ENCODE peak calls at places on chromosomes 2 and 18, in five cellular contexts. One of them, this sample, is unnamed.

GRCh38 chr2:196480653-196481322 is 158.7 kb upstream of the CCDC150 start:
- DNase-seq in GM12878: no peak
- DNase-seq in K562: no peak
- DNase-seq in HepG2: no peak
- DNase-seq in SK-N-SH: no peak
- DNase-seq in this sample: no peak

GRCh38 chr2:107775171-107775570 is 51.5 kb upstream of the RGPD4 start:
- DNase-seq in GM12878: no peak
- DNase-seq in K562: no peak
- DNase-seq in HepG2: no peak
- DNase-seq in SK-N-SH: no peak
- DNase-seq in this sample: no peak

GRCh38 chr2:25023333-25023732 is 18.5 kb upstream of the EFR3B start:
- DNase-seq in GM12878: no peak
- DNase-seq in K562: no peak
- DNase-seq in HepG2: no peak
- DNase-seq in SK-N-SH: no peak
- DNase-seq in this sample: no peak

GRCh38 chr2:10688921-10689807 is 611 bp downstream of the NOL10 start:
- DNase-seq in GM12878: no peak
- DNase-seq in K562: peak
- DNase-seq in HepG2: no peak
- DNase-seq in SK-N-SH: no peak
- DNase-seq in this sample: no peak

GRCh38 chr2:136206613-136207012 is 88.7 kb upstream of the CXCR4 start:
- DNase-seq in GM12878: peak
- DNase-seq in K562: no peak
- DNase-seq in HepG2: no peak
- DNase-seq in SK-N-SH: no peak
- DNase-seq in this sample: no peak

GRCh38 chr2:183093857-183094657 is 15.5 kb downstream of the DUSP19 start:
- DNase-seq in GM12878: peak
- DNase-seq in K562: no peak
- DNase-seq in HepG2: no peak
- DNase-seq in SK-N-SH: no peak
- DNase-seq in this sample: no peak

GRCh38 chr18:54129448-54130134 is 94.9 kb downstream of the MBD2 start:
- DNase-seq in GM12878: no peak
- DNase-seq in K562: no peak
- DNase-seq in HepG2: no peak
- DNase-seq in SK-N-SH: no peak
- DNase-seq in this sample: no peak

GRCh38 chr18:44896817-44897216 is 216.1 kb downstream of the SETBP1 start:
- DNase-seq in GM12878: no peak
- DNase-seq in K562: no peak
- DNase-seq in HepG2: no peak
- DNase-seq in SK-N-SH: no peak
- DNase-seq in this sample: no peak

GRCh38 chr2:67838205-67838604 is 224.6 kb downstream of the C1D start:
- DNase-seq in GM12878: no peak
- DNase-seq in K562: no peak
- DNase-seq in HepG2: no peak
- DNase-seq in SK-N-SH: no peak
- DNase-seq in this sample: no peak

GRCh38 chr2:54013996-54014395 is 43.2 kb upstream of the PSME4 start:
- DNase-seq in GM12878: no peak
- DNase-seq in K562: no peak
- DNase-seq in HepG2: no peak
- DNase-seq in SK-N-SH: no peak
- DNase-seq in this sample: no peak

GRCh38 chr2:200944467-200945394 is 18.7 kb downstream of the ORC2 start:
- DNase-seq in GM12878: no peak
- DNase-seq in K562: peak
- DNase-seq in HepG2: peak
- DNase-seq in SK-N-SH: no peak
- DNase-seq in this sample: no peak

GRCh38 chr2:227398684-227399398 is 11.1 kb upstream of the SCYGR1 start:
- DNase-seq in GM12878: no peak
- DNase-seq in K562: no peak
- DNase-seq in HepG2: no peak
- DNase-seq in SK-N-SH: no peak
- DNase-seq in this sample: no peak

GRCh38 chr2:128612628-128613027 is 294.0 kb upstream of the HS6ST1 start:
- DNase-seq in GM12878: no peak
- DNase-seq in K562: no peak
- DNase-seq in HepG2: no peak
- DNase-seq in SK-N-SH: no peak
- DNase-seq in this sample: no peak

GRCh38 chr2:235506291-235506996 is 12.6 kb downstream of the AGAP1 start:
- DNase-seq in GM12878: no peak
- DNase-seq in K562: no peak
- DNase-seq in HepG2: no peak
- DNase-seq in SK-N-SH: no peak
- DNase-seq in this sample: no peak
- TF ChIP-seq REST in GM12878: no peak
- TF ChIP-seq REST in K562: no peak
- TF ChIP-seq REST in HepG2: no peak
- TF ChIP-seq REST in SK-N-SH: no peak
- TF ChIP-seq REST in this sample: no peak

GRCh38 chr2:180901331-180901730 is 79.1 kb upstream of the UBE2E3 start:
- DNase-seq in GM12878: no peak
- DNase-seq in K562: no peak
- DNase-seq in HepG2: no peak
- DNase-seq in SK-N-SH: no peak
- DNase-seq in this sample: no peak
- TF ChIP-seq GABPA in GM12878: no peak
- TF ChIP-seq GABPA in K562: no peak
- TF ChIP-seq GABPA in HepG2: no peak
- TF ChIP-seq GABPA in SK-N-SH: no peak
- TF ChIP-seq GABPA in this sample: no peak

DNA sequence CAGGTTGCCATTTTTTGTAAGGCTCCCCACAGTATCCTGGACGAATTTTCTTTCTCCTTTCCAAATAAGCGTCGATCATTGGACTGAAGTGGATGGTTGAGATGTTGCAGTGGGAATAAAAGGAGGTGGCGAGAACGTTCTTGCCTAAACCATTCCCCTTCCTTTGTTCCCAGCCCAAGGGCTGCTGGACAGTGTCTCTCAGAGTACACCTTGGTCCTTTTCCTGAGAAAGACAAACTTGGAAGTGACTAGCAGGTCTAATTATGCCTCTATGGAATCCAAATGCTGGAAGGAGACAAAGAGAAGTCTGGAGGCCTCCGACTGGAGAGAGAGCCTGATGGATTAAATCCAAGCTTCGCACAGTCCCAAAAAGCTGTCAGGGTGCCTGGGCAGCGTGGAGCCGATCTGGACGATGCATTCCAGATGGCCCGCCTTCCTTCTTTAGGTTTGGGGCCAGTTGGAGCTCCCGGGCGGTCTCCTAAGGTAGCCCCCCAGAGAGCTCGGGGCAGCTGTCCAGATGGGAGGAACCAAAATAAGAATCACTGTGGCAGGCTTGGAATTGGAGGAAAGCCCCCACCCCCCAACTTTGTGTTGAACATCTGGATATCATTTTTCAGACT is 186.8 kb downstream of the TMEM247 start:
- DNase-seq in GM12878: no peak
- DNase-seq in K562: no peak
- DNase-seq in HepG2: no peak
- DNase-seq in SK-N-SH: no peak
- DNase-seq in this sample: no peak
- TF ChIP-seq REST in GM12878: no peak
- TF ChIP-seq REST in K562: no peak
- TF ChIP-seq REST in HepG2: no peak
- TF ChIP-seq REST in SK-N-SH: peak
- TF ChIP-seq REST in this sample: no peak

GRCh38 chr2:64462940-64463339 is 9.0 kb downstream of the LGALSL start:
- DNase-seq in GM12878: no peak
- DNase-seq in K562: no peak
- DNase-seq in HepG2: no peak
- DNase-seq in SK-N-SH: no peak
- DNase-seq in this sample: no peak
- TF ChIP-seq GABPA in GM12878: no peak
- TF ChIP-seq GABPA in K562: no peak
- TF ChIP-seq GABPA in HepG2: no peak
- TF ChIP-seq GABPA in SK-N-SH: no peak
- TF ChIP-seq GABPA in this sample: no peak

DNA sequence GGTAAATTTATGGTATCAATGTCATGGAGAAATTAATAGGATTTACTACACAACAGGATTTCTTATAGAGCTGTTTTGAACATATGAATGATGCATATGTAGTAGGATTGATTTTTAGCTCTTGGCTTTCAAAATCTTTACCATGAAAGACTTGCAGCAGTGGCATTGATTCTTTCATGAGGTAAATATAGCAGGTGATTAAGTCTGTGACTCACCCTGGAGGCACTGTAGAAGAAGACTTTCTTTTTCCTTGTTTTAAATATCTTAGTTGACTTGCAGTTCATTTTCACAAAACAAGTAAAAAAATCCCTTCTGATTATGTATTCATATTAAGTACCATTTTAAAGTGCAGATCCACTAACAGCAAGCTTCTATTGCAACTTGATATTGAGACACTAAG is 463.0 kb downstream of the FBXO15 start:
- DNase-seq in GM12878: no peak
- DNase-seq in K562: no peak
- DNase-seq in HepG2: no peak
- DNase-seq in SK-N-SH: no peak
- DNase-seq in this sample: no peak
- TF ChIP-seq REST in GM12878: no peak
- TF ChIP-seq REST in K562: no peak
- TF ChIP-seq REST in HepG2: no peak
- TF ChIP-seq REST in SK-N-SH: no peak
- TF ChIP-seq REST in this sample: no peak

GRCh38 chr2:98559581-98559980 is 48.7 kb downstream of the COA5 start:
- DNase-seq in GM12878: no peak
- DNase-seq in K562: no peak
- DNase-seq in HepG2: no peak
- DNase-seq in SK-N-SH: no peak
- DNase-seq in this sample: no peak
- TF ChIP-seq GABPA in GM12878: no peak
- TF ChIP-seq GABPA in K562: no peak
- TF ChIP-seq GABPA in HepG2: no peak
- TF ChIP-seq GABPA in SK-N-SH: no peak
- TF ChIP-seq GABPA in this sample: no peak

GRCh38 chr2:215383652-215384279 is 52.1 kb downstream of the FN1 start:
- DNase-seq in GM12878: no peak
- DNase-seq in K562: no peak
- DNase-seq in HepG2: no peak
- DNase-seq in SK-N-SH: no peak
- DNase-seq in this sample: no peak

GRCh38 chr2:215390550-215390913 is 45.3 kb downstream of the FN1 start:
- DNase-seq in GM12878: no peak
- DNase-seq in K562: no peak
- DNase-seq in HepG2: no peak
- DNase-seq in SK-N-SH: no peak
- DNase-seq in this sample: no peak

GRCh38 chr2:215388002-215388728 is 47.7 kb downstream of the FN1 start:
- DNase-seq in GM12878: no peak
- DNase-seq in K562: peak
- DNase-seq in HepG2: no peak
- DNase-seq in SK-N-SH: no peak
- DNase-seq in this sample: no peak

GRCh38 chr2:215384710-215385109 is 51.2 kb downstream of the FN1 start:
- DNase-seq in GM12878: no peak
- DNase-seq in K562: no peak
- DNase-seq in HepG2: no peak
- DNase-seq in SK-N-SH: no peak
- DNase-seq in this sample: no peak

GRCh38 chr2:215386566-215386965 is 49.3 kb downstream of the FN1 start:
- DNase-seq in GM12878: no peak
- DNase-seq in K562: no peak
- DNase-seq in HepG2: no peak
- DNase-seq in SK-N-SH: no peak
- DNase-seq in this sample: no peak
- TF ChIP-seq REST in GM12878: no peak
- TF ChIP-seq REST in K562: no peak
- TF ChIP-seq REST in HepG2: no peak
- TF ChIP-seq REST in SK-N-SH: no peak
- TF ChIP-seq REST in this sample: no peak

GRCh38 chr2:177352441-177353070 is 40.0 kb upstream of the AGPS start:
- DNase-seq in GM12878: no peak
- DNase-seq in K562: no peak
- DNase-seq in HepG2: no peak
- DNase-seq in SK-N-SH: no peak
- DNase-seq in this sample: no peak

GRCh38 chr2:177353084-177353483 is 39.5 kb upstream of the AGPS start:
- DNase-seq in GM12878: no peak
- DNase-seq in K562: no peak
- DNase-seq in HepG2: no peak
- DNase-seq in SK-N-SH: no peak
- DNase-seq in this sample: peak

GRCh38 chr2:177355874-177356273 is 36.7 kb upstream of the AGPS start:
- DNase-seq in GM12878: no peak
- DNase-seq in K562: no peak
- DNase-seq in HepG2: no peak
- DNase-seq in SK-N-SH: no peak
- DNase-seq in this sample: no peak
- TF ChIP-seq GABPA in GM12878: no peak
- TF ChIP-seq GABPA in K562: no peak
- TF ChIP-seq GABPA in HepG2: no peak
- TF ChIP-seq GABPA in SK-N-SH: no peak
- TF ChIP-seq GABPA in this sample: no peak

GRCh38 chr2:224657349-224657748 is 58.8 kb downstream of the CCDC195 start:
- DNase-seq in GM12878: no peak
- DNase-seq in K562: no peak
- DNase-seq in HepG2: no peak
- DNase-seq in SK-N-SH: no peak
- DNase-seq in this sample: no peak
- TF ChIP-seq REST in GM12878: no peak
- TF ChIP-seq REST in K562: no peak
- TF ChIP-seq REST in HepG2: no peak
- TF ChIP-seq REST in SK-N-SH: no peak
- TF ChIP-seq REST in this sample: no peak

This sample was measured in HL-60.